ENCODE peak calls at places on chromosomes 12 and 14, in six cellular contexts. C is non-pigmented ciliary epithelial cell; F is activated T-helper 9 cell treated with anti-CD3 and anti-CD28 coated beads, Interleukin-2, amount 50 U/mL, for 16 hours; Y is stimulated activated CD8-positive, alpha-beta memory T cell treated with anti-CD3 and anti-CD28 coated beads, Interleukin-7, amount 100 ng/mL, for 1 hour; V is upper lobe of right lung; H is COR-L47. S is an unnamed sample.

GRCh38 chr14:99430491-99430890 is 50.2 kb downstream of the SETD3 start:
- DNase-seq in C (no peak), F (peak; percentile 8), Y (no peak), V (no peak), H (peak; percentile 8), S (no peak)

GRCh38 chr12:59911516-59911915 is 315.7 kb downstream of the SLC16A7 start:
- DNase-seq in C (no peak), F (no peak), Y (no peak), V (no peak), H (no peak), S (no peak)

GRCh38 chr12:11943919-11944318 is 126.8 kb upstream of the BCL2L14 start:
- DNase-seq in C (no peak), F (no peak), Y (no peak), V (no peak), H (no peak), S (no peak)

GRCh38 chr12:57280234-57281062 is 29.5 kb upstream of the STAC3 start:
- DNase-seq in C (peak; percentile 95), F (peak; percentile 55), Y (peak; percentile 34), V (no peak), H (no peak), S (no peak)

GRCh38 chr14:71799831-71800230 is 132.4 kb upstream of the RGS6 start:
- DNase-seq in C (no peak), F (no peak), Y (no peak), V (no peak), H (no peak), S (no peak)

GRCh38 chr12:630656-631632 is 32.3 kb downstream of the NINJ2 start:
- DNase-seq in C (no peak), F (peak; percentile 55), Y (peak; percentile 37), V (peak; percentile 91), H (no peak), S (no peak)

GRCh38 chr12:55816876-55817351 is 610 bp downstream of the SARNP start:
- DNase-seq in C (no peak), F (no peak), Y (no peak), V (no peak), H (no peak), S (no peak)

GRCh38 chr14:105947599-105947998 is 421.2 kb downstream of the TMEM121 start:
- DNase-seq in C (no peak), F (no peak), Y (no peak), V (no peak), H (no peak), S (no peak)

GRCh38 chr14:101184562-101184961 is 281.0 kb upstream of the RTL1 start:
- DNase-seq in C (no peak), F (no peak), Y (no peak), V (no peak), H (no peak), S (no peak)

GRCh38 chr14:28467611-28468010 is 299.0 kb upstream of the FOXG1 start:
- DNase-seq in C (no peak), F (no peak), Y (no peak), V (no peak), H (no peak), S (no peak)

GRCh38 chr12:67042697-67043131 is 226.4 kb upstream of the CAND1 start:
- DNase-seq in C (no peak), F (no peak), Y (no peak), V (no peak), H (peak; percentile 80), S (no peak)

GRCh38 chr14:54818201-54819133 is 84.2 kb downstream of the GCH1 start:
- DNase-seq in C (peak; percentile 62), F (no peak), Y (no peak), V (no peak), H (peak; percentile 96), S (peak; percentile 55)

GRCh38 chr14:102195446-102195845 is 55.7 kb downstream of the WDR20 start:
- DNase-seq in C (no peak), F (no peak), Y (no peak), V (no peak), H (no peak), S (no peak)

GRCh38 chr14:67940894-67941455 is 121.4 kb downstream of the RAD51B start:
- DNase-seq in C (no peak), F (no peak), Y (no peak), V (no peak), H (no peak), S (no peak)

GRCh38 chr14:51020024-51020710 is 74.7 kb downstream of the TRIM9 start:
- DNase-seq in C (no peak), F (no peak), Y (no peak), V (no peak), H (no peak), S (no peak)

GRCh38 chr12:43969882-43970281 is 134.0 kb downstream of the TMEM117 start:
- DNase-seq in C (peak; percentile 67), F (no peak), Y (no peak), V (no peak), H (no peak), S (no peak)

GRCh38 chr12:94571556-94571955 is 78.8 kb downstream of the TMCC3 start:
- DNase-seq in C (peak; percentile 54), F (no peak), Y (no peak), V (no peak), H (peak; percentile 64), S (no peak)

GRCh38 chr14:74326369-74327152 is 21.7 kb upstream of the VRTN start:
- DNase-seq in C (no peak), F (no peak), Y (no peak), V (peak; percentile 50), H (peak; percentile 88), S (no peak)

GRCh38 chr12:120639771-120640721 is at the start of gene CABP1:
- DNase-seq in C (no peak), F (peak; percentile 59), Y (peak; percentile 45), V (no peak), H (peak; percentile 36), S (no peak)

GRCh38 chr14:84250863-84251262 is 1279.1 kb upstream of the FLRT2 start:
- DNase-seq in C (no peak), F (no peak), Y (no peak), V (no peak), H (peak; percentile 5), S (no peak)

GRCh38 chr14:95157987-95158712 is 821 bp upstream of the DICER1 start:
- DNase-seq in C (no peak), F (no peak), Y (no peak), V (no peak), H (no peak), S (no peak)

GRCh38 chr14:94615823-94616570 is 3.8 kb downstream of the SERPINA3 start:
- DNase-seq in C (no peak), F (no peak), Y (no peak), V (no peak), H (no peak), S (peak; percentile 19)

GRCh38 chr12:85273411-85274075 is 6.5 kb upstream of the ALX1 start:
- DNase-seq in C (no peak), F (no peak), Y (no peak), V (peak; percentile 55), H (no peak), S (no peak)

GRCh38 chr12:14307004-14307403 is 58.5 kb upstream of the ATF7IP start:
- DNase-seq in C (no peak), F (no peak), Y (no peak), V (no peak), H (no peak), S (no peak)

GRCh38 chr14:90727082-90727481 is 89.1 kb downstream of the TTC7B start:
- DNase-seq in C (no peak), F (no peak), Y (no peak), V (no peak), H (no peak), S (no peak)

GRCh38 chr12:115433014-115433634 is 749.1 kb upstream of the TBX3 start:
- DNase-seq in C (no peak), F (no peak), Y (no peak), V (no peak), H (no peak), S (no peak)

GRCh38 chr12:105910030-105910429 is 228.7 kb downstream of the NUAK1 start:
- DNase-seq in C (no peak), F (no peak), Y (no peak), V (no peak), H (no peak), S (no peak)

GRCh38 chr14:95226801-95227200 is 69.5 kb upstream of the DICER1 start:
- DNase-seq in C (no peak), F (no peak), Y (no peak), V (no peak), H (peak; percentile 16), S (no peak)

GRCh38 chr14:57182760-57183503 is 85.8 kb downstream of the EXOC5 start:
- DNase-seq in C (no peak), F (no peak), Y (no peak), V (no peak), H (no peak), S (no peak)

GRCh38 chr14:91872517-91873470 is 5.5 kb upstream of the TC2N start:
- DNase-seq in C (no peak), F (no peak), Y (no peak), V (peak; percentile 88), H (no peak), S (no peak)

GRCh38 chr12:68876471-68876870 is 56.5 kb downstream of the CPM start:
- DNase-seq in C (no peak), F (no peak), Y (no peak), V (no peak), H (no peak), S (no peak)

GRCh38 chr12:119835068-119835467 is 42.1 kb downstream of the CIT start:
- DNase-seq in C (no peak), F (no peak), Y (no peak), V (no peak), H (no peak), S (no peak)

GRCh38 chr12:16612647-16613046 is 6.7 kb upstream of the LMO3 start:
- DNase-seq in C (no peak), F (no peak), Y (no peak), V (no peak), H (no peak), S (no peak)

GRCh38 chr14:55048900-55049437 is 2.5 kb upstream of the MAPK1IP1L start:
- DNase-seq in C (no peak), F (no peak), Y (no peak), V (no peak), H (no peak), S (no peak)

GRCh38 chr12:66627270-66627987 is 51.4 kb downstream of the GRIP1 start:
- DNase-seq in C (no peak), F (no peak), Y (no peak), V (no peak), H (no peak), S (no peak)

GRCh38 chr14:53528114-53528513 is 375.0 kb upstream of the DDHD1 start:
- DNase-seq in C (no peak), F (no peak), Y (no peak), V (no peak), H (no peak), S (no peak)

GRCh38 chr12:113863455-113863845 is 102.7 kb downstream of the RBM19 start:
- DNase-seq in C (no peak), F (no peak), Y (no peak), V (no peak), H (no peak), S (no peak)

GRCh38 chr14:41607119-41607785 is 576 bp downstream of the LRFN5 start:
- DNase-seq in C (no peak), F (no peak), Y (no peak), V (no peak), H (no peak), S (no peak)

GRCh38 chr12:3150820-3151590 is 73.8 kb downstream of the TSPAN9 start:
- DNase-seq in C (no peak), F (no peak), Y (no peak), V (no peak), H (no peak), S (no peak)